ENCODE peak calls at places on chromosomes 11 and 22, in nine cellular contexts. T is A549, Q is type B pancreatic cell, X is PC-3, P is fibroblast of lung, M is upper lobe of right lung, N is RWPE1, R is HFF-Myc, G is tibial artery. O is an unnamed sample.

GRCh38 chr22:37484115-37485005 is 1.8 kb downstream of the MFNG start:
- DNase-seq in P (no peak), G (peak; percentile 77), Q (no peak), X (no peak), M (peak; percentile 91), T (no peak), R (no peak), N (no peak), O (peak; percentile 61)

GRCh38 chr22:37304595-37305343 is 22.5 kb downstream of the CYTH4 start:
- DNase-seq in M (no peak), Q (no peak), G (no peak), N (no peak), P (peak; percentile 71), T (no peak), R (no peak), X (peak; percentile 28), O (no peak)

GRCh38 chr11:65920035-65920802 is 993 bp downstream of the DRAP1 start:
- DNase-seq in R (no peak), X (peak; percentile 39), Q (no peak), M (peak; percentile 67), P (no peak), G (no peak), N (no peak), T (no peak), O (no peak)

GRCh38 chr11:10305964-10306918 is 1.4 kb downstream of the ADM start:
- DNase-seq in P (no peak), M (no peak), R (no peak), X (peak; percentile 34), Q (no peak), G (no peak), T (peak; percentile 31), N (peak; percentile 54), O (no peak)

GRCh38 chr22:46122511-46122971 is 27.8 kb upstream of the PPARA start:
- DNase-seq in T (peak; percentile 76), X (peak; percentile 69), G (peak; percentile 69), N (peak; percentile 58), P (no peak), Q (no peak), R (no peak), M (peak; percentile 88), O (no peak)

GRCh38 chr11:10885703-10886363 is 28.0 kb upstream of the ZBED5 start:
- DNase-seq in Q (no peak), P (peak; percentile 52), N (no peak), R (no peak), G (no peak), M (no peak), T (peak; percentile 18), X (no peak), O (no peak)

GRCh38 chr22:40224702-40225101 is 47.0 kb downstream of the TNRC6B start:
- DNase-seq in N (no peak), R (no peak), G (no peak), T (no peak), X (no peak), Q (no peak), M (no peak), P (peak; percentile 59), O (no peak)

GRCh38 chr11:132535830-132536229 is 996.5 kb downstream of the OPCML start:
- DNase-seq in R (no peak), N (no peak), P (no peak), X (no peak), T (no peak), M (no peak), Q (no peak), G (no peak), O (no peak)

GRCh38 chr11:76823481-76824028 is 37.2 kb upstream of the ACER3 start:
- DNase-seq in N (peak; percentile 91), M (no peak), G (no peak), Q (peak; percentile 39), X (peak; percentile 99), T (peak; percentile 91), P (peak; percentile 85), R (peak; percentile 61), O (no peak)

GRCh38 chr11:32821517-32821916 is 8.2 kb upstream of the PRRG4 start:
- DNase-seq in Q (no peak), T (no peak), X (peak; percentile 91), M (no peak), P (peak; percentile 62), N (peak; percentile 83), R (no peak), G (no peak), O (no peak)

GRCh38 chr22:17191163-17191562 is 28.1 kb downstream of the ADA2 start:
- DNase-seq in P (peak; percentile 69), N (no peak), M (no peak), Q (no peak), X (peak; percentile 27), G (no peak), R (no peak), T (no peak), O (no peak)

GRCh38 chr11:2467695-2468055 is 22.9 kb downstream of the KCNQ1 start:
- DNase-seq in R (no peak), P (no peak), X (no peak), T (no peak), M (peak; percentile 55), Q (peak; percentile 49), N (no peak), G (no peak), O (no peak)

GRCh38 chr11:64742940-64743590 is 877 bp downstream of the RASGRP2 start:
- DNase-seq in M (peak; percentile 92), G (peak; percentile 76), P (no peak), T (peak; percentile 92), X (peak; percentile 73), Q (no peak), N (peak; percentile 83), R (no peak), O (peak; percentile 48)

GRCh38 chr11:111623527-111624030 is 21.3 kb downstream of the SIK2 start:
- DNase-seq in R (no peak), X (no peak), N (no peak), Q (no peak), M (no peak), G (no peak), P (no peak), T (no peak), O (no peak)

GRCh38 chr11:45455536-45455935 is 169.4 kb upstream of the SYT13 start:
- DNase-seq in T (no peak), P (no peak), X (no peak), M (no peak), G (no peak), R (no peak), N (no peak), Q (no peak), O (no peak)

DNA sequence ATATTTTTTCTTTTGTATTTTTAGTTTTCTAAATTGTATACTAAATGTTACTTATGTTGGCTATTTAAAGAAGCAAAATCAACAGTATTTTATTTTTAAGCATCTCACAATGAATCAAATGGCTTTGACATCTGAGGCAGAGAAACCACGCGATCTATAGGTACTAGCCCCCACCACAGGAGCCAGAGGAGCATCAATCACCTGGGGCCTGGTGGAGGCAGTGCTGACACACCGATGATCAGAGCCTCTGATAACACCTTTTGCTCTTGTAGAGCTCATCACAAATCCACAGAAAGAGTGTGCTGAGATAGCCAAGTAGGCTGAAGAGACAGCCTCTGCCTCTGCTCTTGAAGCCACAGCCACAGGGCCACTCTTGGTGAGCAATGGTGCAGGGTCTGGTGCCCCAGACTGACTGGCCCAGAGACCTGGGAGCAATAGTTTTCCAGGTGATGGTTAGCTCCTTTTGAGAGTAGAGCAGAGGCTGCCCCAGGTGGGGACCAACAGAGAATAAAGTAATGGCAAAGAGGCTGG is 25.2 kb downstream of the HIRA start:
- DNase-seq in Q (no peak), M (no peak), P (no peak), N (no peak), T (no peak), R (no peak), G (no peak), X (no peak), O (no peak)
- TF ChIP-seq CTCF in Q (no peak), M (no peak), P (no peak), N (no peak), T (no peak), R (no peak), G (no peak), X (no peak), O (no peak)

GRCh38 chr22:48889887-48890692 is 937.6 kb downstream of the BRD1 start:
- DNase-seq in N (no peak), Q (peak; percentile 48), P (no peak), M (peak; percentile 53), R (no peak), G (no peak), T (no peak), X (no peak), O (no peak)
- TF ChIP-seq CTCF in N (no peak), Q (no peak), P (no peak), M (no peak), R (no peak), G (no peak), T (no peak), X (no peak), O (no peak)

DNA sequence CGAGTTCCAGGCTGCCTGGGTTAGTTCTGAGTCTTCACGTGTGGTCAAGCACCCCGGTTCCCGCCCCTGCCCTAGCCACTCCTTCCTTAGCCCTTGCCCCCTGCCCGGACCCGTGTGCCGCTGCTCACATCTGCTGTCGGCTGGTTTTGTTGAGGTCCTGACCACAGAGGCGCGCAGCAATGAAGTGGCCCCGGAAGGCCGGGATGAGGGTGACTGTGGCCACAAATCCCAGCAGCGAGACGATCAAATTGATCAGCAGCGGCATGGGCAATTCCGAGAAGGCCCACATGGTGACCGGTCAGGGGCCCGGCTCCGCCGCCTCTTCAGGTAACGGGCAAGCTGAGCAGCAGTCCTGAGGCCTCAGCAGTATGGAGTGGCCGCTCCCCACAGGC is 290 bp downstream of the DPAGT1 start:
- DNase-seq in G (no peak), X (no peak), Q (no peak), R (no peak), T (no peak), N (no peak), M (no peak), P (no peak), O (no peak)
- TF ChIP-seq CTCF in G (no peak), X (no peak), Q (peak; percentile 60), R (no peak), T (no peak), N (no peak), M (peak; percentile 13), P (no peak), O (peak; percentile 16)

DNA sequence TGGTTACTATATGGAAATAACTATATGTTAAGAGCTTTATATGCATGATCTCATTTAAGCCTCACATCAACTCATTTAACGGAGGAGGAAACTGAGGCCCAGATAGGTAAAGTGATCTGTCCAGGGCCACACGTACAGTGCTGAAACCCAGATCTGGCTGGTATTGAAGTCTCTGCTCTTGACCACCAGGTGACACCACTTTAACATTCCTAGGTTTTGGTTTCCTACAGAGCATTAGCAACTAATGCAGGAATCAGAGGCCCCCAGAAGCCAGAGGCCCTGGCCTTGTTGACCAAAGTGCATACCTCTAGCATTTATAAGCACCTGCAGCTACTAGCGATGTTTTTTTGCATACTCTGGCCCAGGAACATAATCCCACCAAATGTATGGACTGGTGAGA is 12.9 kb upstream of the LIMK2 start:
- DNase-seq in T (no peak), X (no peak), R (no peak), M (no peak), G (no peak), N (no peak), Q (no peak), P (no peak), O (no peak)
- TF ChIP-seq CTCF in T (no peak), X (peak; percentile 33), R (no peak), M (peak; percentile 36), G (no peak), N (no peak), Q (peak; percentile 17), P (no peak), O (peak; percentile 24)

O was measured in gastrocnemius medialis.